ENCODE peak calls at places on chromosomes 12 and 14, in four cellular contexts. K is left lung, J is lower lobe of right lung, O is esophagus squamous epithelium. L is an unnamed sample.

GRCh38 chr12:84822541-84822940 is 90.1 kb downstream of the SLC6A15 start:
- DNase-seq in K (no peak), J (no peak), O (no peak), L (no peak)

GRCh38 chr14:22334627-22335026 is 254.4 kb downstream of the DAD1 start:
- DNase-seq in K (no peak), J (no peak), O (no peak), L (no peak)

GRCh38 chr12:114682920-114683708 is 861 bp downstream of the TBX3 start:
- DNase-seq in K (no peak), J (no peak), O (no peak), L (no peak)

GRCh38 chr12:63064080-63064479 is 86.9 kb downstream of the AVPR1A start:
- DNase-seq in K (no peak), J (no peak), O (no peak), L (no peak)

GRCh38 chr12:48084066-48084465 is 21.8 kb downstream of the SENP1 start:
- DNase-seq in K (no peak), J (no peak), O (no peak), L (no peak)

GRCh38 chr12:49507139-49507538 is 31.7 kb upstream of the KCNH3 start:
- DNase-seq in K (no peak), J (no peak), O (no peak), L (no peak)

GRCh38 chr14:91339606-91340369 is 77.8 kb downstream of the CCDC88C start:
- DNase-seq in K (no peak), J (no peak), O (no peak), L (no peak)

GRCh38 chr12:31288381-31288780 is 37.6 kb downstream of the SINHCAF start:
- DNase-seq in K (no peak), J (no peak), O (no peak), L (no peak)

GRCh38 chr12:85765443-85765842 is 70.8 kb downstream of the RASSF9 start:
- DNase-seq in K (no peak), J (no peak), O (no peak), L (no peak)

GRCh38 chr12:17169726-17170471 is 563.9 kb upstream of the LMO3 start:
- DNase-seq in K (no peak), J (no peak), O (no peak), L (no peak)
- H3K4me1 ChIP-seq in K (no peaks in the 10 kb centered on the region), J (no peaks in the 10 kb centered on the region), O (no peaks in the 10 kb centered on the region), L (no peaks in the 10 kb centered on the region)

GRCh38 chr12:56990648-56991318 is 15.6 kb downstream of the ZBTB39 start:
- DNase-seq in K (no peak), J (no peak), O (no peak), L (no peak)
- H3K27ac ChIP-seq in K (no peak overlapping the region), J (no peak overlapping the region), O (peak overlapping the region; percentile 75), L (no peak overlapping the region)

DNA sequence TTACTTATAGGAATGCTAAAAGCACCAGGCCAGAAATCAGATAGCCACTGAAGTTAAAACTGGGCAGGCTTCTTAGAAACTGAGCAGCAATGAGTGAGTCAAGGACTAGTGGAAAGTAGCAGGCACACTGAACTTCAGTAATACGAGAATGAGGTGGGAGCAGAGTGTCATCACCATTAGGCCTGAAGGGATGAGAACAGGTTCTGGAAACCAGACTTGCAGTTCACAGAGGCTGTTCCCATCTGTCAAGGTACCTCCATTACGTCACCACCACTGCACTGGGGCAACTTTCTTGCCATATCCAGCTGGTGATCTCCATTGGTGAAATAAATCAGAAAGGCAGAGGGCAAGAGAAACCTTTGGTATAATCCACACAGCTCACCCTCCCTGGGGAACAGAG is 15.6 kb downstream of the ZNF10 start:
- DNase-seq in K (no peak), J (no peak), O (no peak), L (no peak)
- H3K9me3 ChIP-seq in K (peaks cover 16% of the 10 kb centered on the region), J (peaks cover 93% of the 10 kb centered on the region), O (peaks cover 100% of the 10 kb centered on the region), L (peaks cover 98% of the 10 kb centered on the region)

GRCh38 chr14:33085799-33086198 is 147.1 kb downstream of the NPAS3 start:
- DNase-seq in K (no peak), J (no peak), O (no peak), L (no peak)
- H3K4me1 ChIP-seq in K (no peaks in the 10 kb centered on the region), J (no peaks in the 10 kb centered on the region), O (no peaks in the 10 kb centered on the region), L (no peaks in the 10 kb centered on the region)

DNA sequence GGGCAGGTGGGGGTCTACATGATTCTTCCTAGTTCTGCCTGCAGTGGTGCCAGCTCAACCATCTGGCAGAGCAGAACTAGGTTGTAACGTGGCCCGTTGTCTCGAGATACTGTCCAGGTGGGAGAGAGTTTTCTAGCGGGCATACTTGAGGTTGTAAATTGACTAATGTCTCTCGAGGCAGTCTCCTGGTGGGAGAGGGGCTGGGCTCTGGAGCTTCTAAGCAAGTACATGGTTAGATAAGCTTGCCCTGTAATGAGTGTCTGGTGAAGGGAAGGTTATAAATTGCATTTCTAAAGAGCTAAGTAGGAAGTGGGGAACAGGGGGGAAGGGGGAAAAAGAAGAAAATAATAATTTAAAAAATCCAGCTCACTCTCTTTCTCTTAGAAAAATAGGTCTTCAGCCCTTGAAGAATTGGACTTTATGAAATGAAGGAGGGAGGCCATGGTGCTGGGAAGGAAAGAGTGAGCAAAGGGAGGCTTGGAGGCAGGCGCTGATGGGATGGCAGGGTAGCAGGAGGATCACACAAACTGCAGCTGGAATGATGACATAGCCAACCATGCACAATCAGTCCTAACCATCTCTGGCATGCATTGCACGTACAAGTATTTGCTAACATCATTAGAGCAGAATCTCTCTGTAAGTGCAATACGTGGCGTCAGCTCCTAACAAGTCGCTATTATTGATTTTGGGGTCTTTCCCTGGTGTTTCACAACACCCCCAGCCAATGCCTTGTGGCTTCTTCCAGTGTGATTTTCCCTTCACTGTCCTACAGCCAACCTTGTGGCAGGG is 18.3 kb downstream of the BDKRB1 start:
- DNase-seq in K (no peak), J (no peak), O (no peak), L (no peak)
- H3K27ac ChIP-seq in K (no peak overlapping the region), J (no peak overlapping the region), O (peak overlapping the region; percentile 14), L (no peak overlapping the region)

GRCh38 chr12:72974954-72975555 is 702.9 kb downstream of the TRHDE start:
- DNase-seq in K (no peak), J (no peak), O (no peak), L (no peak)
- H3K9me3 ChIP-seq in K (no peaks in the 10 kb centered on the region), J (no peaks in the 10 kb centered on the region), O (peaks cover 4% of the 10 kb centered on the region), L (no peaks in the 10 kb centered on the region)

GRCh38 chr14:104561124-104561531 is 18.4 kb upstream of the C14orf180 start:
- DNase-seq in K (no peak), J (no peak), O (no peak), L (no peak)
- H3K4me1 ChIP-seq in K (no peaks in the 10 kb centered on the region), J (peaks cover 12% of the 10 kb centered on the region), O (peaks cover 8% of the 10 kb centered on the region), L (no peaks in the 10 kb centered on the region)

DNA sequence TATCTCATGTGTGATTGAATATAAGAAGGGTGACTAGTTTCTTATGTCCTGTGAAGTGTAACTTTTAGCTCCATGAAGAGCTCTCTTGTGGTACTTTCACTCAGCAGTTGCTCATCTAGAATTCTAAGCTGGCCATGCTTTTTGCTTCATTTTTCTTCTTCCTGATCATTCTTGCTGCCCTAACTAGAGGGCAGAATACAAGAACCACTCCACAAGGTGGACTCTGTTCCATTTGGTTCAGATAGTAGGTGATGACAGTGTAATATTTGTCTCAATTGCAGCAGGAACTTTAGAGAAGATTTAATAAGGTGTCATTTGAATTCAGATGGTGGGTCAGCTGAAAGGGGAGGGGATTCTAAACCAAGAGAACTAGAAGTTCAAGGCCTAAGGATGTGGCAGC is 17.6 kb downstream of the WDR20 start:
- DNase-seq in K (no peak), J (no peak), O (no peak), L (no peak)
- H3K27ac ChIP-seq in K (no peak overlapping the region), J (no peak overlapping the region), O (no peak overlapping the region), L (no peak overlapping the region)

DNA sequence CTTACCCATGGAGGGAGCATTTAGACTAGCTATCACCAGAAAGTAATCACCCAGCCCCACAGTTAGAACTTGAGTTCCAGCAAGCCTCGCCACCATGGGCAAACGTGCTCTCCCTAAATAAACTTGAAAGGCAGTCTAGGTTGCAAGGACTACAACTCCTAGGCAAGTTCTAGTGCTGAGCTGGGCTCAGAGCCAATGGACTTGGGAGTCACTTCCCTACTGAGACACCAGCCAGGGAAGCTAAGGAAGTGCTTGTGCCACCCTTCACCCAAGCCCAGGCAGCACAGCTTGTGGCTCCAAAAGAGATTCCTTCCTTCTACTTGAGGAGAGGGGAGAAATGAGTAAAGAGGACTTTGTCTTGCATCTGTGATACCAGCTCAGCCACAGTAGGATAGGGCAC is 57.9 kb downstream of the SLCO1A2 start:
- DNase-seq in K (peak; percentile 34), J (no peak), O (no peak), L (no peak)
- H3K9me3 ChIP-seq in K (no peaks in the 10 kb centered on the region), J (no peaks in the 10 kb centered on the region), O (no peaks in the 10 kb centered on the region), L (no peaks in the 10 kb centered on the region)

L was measured in ascending aorta.